ENCODE peak calls at places on chromosome 20, in eight cellular contexts. K, R, P, T, N, X, B and Q are unnamed samples.

GRCh38 chr20:33606114-33606771 is 55.9 kb upstream of the C20orf144 start:
- DNase-seq in K (no peak), P (no peak), R (peak; percentile 11), N (no peak), X (no peak), T (no peak), B (no peak), Q (no peak)

GRCh38 chr20:9617940-9618339 is 103.5 kb downstream of the LAMP5 start:
- DNase-seq in B (peak; percentile 85), K (peak; percentile 50), X (peak; percentile 63), N (peak; percentile 69), P (peak; percentile 85), R (peak; percentile 59), T (peak; percentile 65), Q (peak; percentile 69)

GRCh38 chr20:1388706-1389483 is 4.0 kb downstream of the FKBP1A start:
- DNase-seq in P (no peak), N (no peak), X (no peak), R (no peak), B (no peak), K (no peak), T (no peak), Q (no peak)

GRCh38 chr20:46348231-46348803 is 40.0 kb upstream of the CDH22 start:
- DNase-seq in T (no peak), N (no peak), B (no peak), X (no peak), R (peak; percentile 81), P (no peak), K (no peak), Q (peak; percentile 29)

GRCh38 chr20:1062334-1063015 is 55.9 kb upstream of the PSMF1 start:
- DNase-seq in T (no peak), B (no peak), P (peak; percentile 53), X (peak; percentile 6), K (no peak), N (no peak), R (no peak), Q (no peak)

GRCh38 chr20:16415079-16415478 is 158.2 kb downstream of the KIF16B start:
- DNase-seq in R (no peak), T (no peak), X (no peak), N (no peak), P (no peak), K (no peak), B (no peak), Q (no peak)

GRCh38 chr20:32333988-32334885 is 23.9 kb upstream of the ASXL1 start:
- DNase-seq in R (no peak), P (peak; percentile 58), T (no peak), N (peak; percentile 24), K (peak; percentile 38), X (no peak), B (no peak), Q (no peak)

GRCh38 chr20:34825530-34826362 is at the start of gene NCOA6:
- DNase-seq in N (peak; percentile 78), P (peak; percentile 76), T (peak; percentile 91), R (peak; percentile 82), X (peak; percentile 70), B (peak; percentile 93), K (peak; percentile 71), Q (peak; percentile 85)

GRCh38 chr20:35005463-35005961 is 49.8 kb downstream of the MYH7B start:
- DNase-seq in T (no peak), P (no peak), B (no peak), N (no peak), X (no peak), R (no peak), K (no peak), Q (no peak)

GRCh38 chr20:64111841-64112641 is 4.7 kb upstream of the NPBWR2 start:
- DNase-seq in P (no peak), R (no peak), X (no peak), T (no peak), B (no peak), N (no peak), K (no peak), Q (no peak)